ENCODE peak calls at places on chromosomes 1 and 21, in four cellular contexts. A is IMR-90, E is H1, Q is mesendoderm. B is an unnamed sample.

GRCh38 chr1:176802316-176802715 is 339.3 kb downstream of the PAPPA2 start:
- DNase-seq in A (no peak), E (no peak), Q (no peak), B (no peak)

GRCh38 chr1:160058087-160058486 is 11.9 kb downstream of the KCNJ10 start:
- DNase-seq in E (no peak), Q (peak), A (no peak), B (no peak)

GRCh38 chr1:29655945-29656866 is 419.9 kb downstream of the PTPRU start:
- DNase-seq in E (no peak), A (peak), Q (peak), B (peak)

GRCh38 chr1:237281481-237281880 is 239.5 kb downstream of the RYR2 start:
- DNase-seq in A (no peak), E (no peak), Q (no peak), B (no peak)

GRCh38 chr1:198741744-198742143 is 102.9 kb downstream of the PTPRC start:
- DNase-seq in E (no peak), Q (peak), A (peak), B (peak)

GRCh38 chr1:209411491-209411929 is 172.0 kb upstream of the CAMK1G start:
- DNase-seq in Q (no peak), E (no peak), A (peak), B (no peak)

GRCh38 chr1:201164645-201165044 is 10.4 kb upstream of the TMEM9 start:
- DNase-seq in Q (no peak), A (no peak), E (no peak), B (no peak)

GRCh38 chr1:203149188-203149840 is 21.8 kb downstream of the ADORA1 start:
- DNase-seq in Q (peak), E (no peak), A (no peak), B (no peak)

GRCh38 chr21:29075706-29076447 is 2.4 kb upstream of the CCT8 start:
- DNase-seq in E (no peak), Q (no peak), A (peak), B (no peak)

GRCh38 chr1:227697321-227697864 is 37.7 kb downstream of the JMJD4 start:
- DNase-seq in E (no peak), A (no peak), Q (no peak), B (no peak)

GRCh38 chr1:203197625-203198024 is 11.1 kb upstream of the CHI3L1 start:
- DNase-seq in A (peak), E (no peak), Q (peak), B (no peak)

DNA sequence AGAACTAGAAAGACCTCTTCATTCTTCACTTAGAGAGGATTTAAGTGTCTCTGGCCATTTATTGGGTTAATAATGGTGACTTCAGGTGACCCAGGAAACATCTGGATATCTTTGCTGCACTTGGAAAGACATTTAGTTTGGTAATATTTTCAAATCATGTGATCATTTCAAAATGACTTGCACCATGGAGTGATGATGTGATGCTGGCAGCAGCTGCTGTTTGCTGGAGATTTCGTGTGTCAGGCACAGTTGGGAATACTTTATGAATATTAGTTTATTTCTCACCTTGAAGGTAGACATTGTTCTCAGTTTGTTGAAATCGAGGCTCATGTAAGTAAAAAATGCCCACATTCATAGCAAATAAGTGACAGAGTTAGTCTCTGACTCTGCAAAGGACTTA is 236.0 kb downstream of the DISC1 start:
- DNase-seq in A (no peak), Q (no peak), E (no peak), B (no peak)
- H4K5ac ChIP-seq in A (no peak), Q (no peak), E (no peak), B (no peak)

DNA sequence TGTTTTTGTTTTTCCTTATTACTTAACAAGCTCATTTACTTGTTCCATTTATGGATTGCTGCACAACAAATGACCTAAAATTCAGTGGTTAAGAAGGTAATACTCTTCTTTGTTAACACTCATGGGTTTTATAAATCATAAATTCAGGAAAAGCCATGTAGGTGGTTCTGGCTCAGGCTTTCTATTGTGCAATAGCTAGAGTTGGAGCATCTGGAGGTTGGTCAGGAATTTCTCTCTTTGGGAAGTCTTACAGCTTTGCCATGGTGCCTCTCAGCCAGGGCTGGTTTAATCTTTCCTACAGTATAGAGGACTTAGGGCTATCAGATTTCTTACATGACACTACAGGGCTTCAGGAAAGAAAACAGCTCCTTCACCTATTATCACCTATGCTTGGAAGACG is 1677.1 kb downstream of the KCNT2 start:
- DNase-seq in Q (no peak), E (no peak), A (peak), B (no peak)
- H4K5ac ChIP-seq in Q (no peak), E (no peak), A (no peak), B (no peak)

DNA sequence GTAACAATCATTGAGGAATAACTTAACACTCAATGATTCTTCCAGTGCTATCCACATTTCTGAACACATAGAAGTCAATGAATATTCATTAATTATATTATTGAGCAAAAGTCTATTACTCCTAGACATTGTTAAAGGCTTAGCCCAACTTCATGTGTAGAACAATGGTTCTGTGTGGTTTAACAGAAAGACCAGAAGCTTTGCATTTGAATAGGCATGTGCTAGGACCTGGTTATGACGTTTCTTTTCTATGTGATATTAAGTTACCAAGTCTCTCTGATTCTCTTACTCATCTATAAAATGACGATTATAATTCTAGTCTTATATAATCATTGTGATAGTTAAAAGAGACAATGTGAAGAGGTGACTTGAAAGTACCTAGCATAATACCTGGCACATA is 5.2 kb downstream of the NTMT2 start:
- DNase-seq in A (no peak), Q (no peak), E (no peak), B (no peak)
- H4K5ac ChIP-seq in A (no peak), Q (no peak), E (no peak), B (no peak)

GRCh38 chr1:233022246-233022645 is 71.8 kb downstream of the NTPCR start:
- DNase-seq in E (no peak), A (no peak), Q (no peak), B (no peak)
- H4K5ac ChIP-seq in E (no peak), A (peak), Q (no peak), B (no peak)

GRCh38 chr21:37870229-37870628 is 46.0 kb downstream of the KCNJ6 start:
- DNase-seq in Q (no peak), E (no peak), A (no peak), B (no peak)

GRCh38 chr21:37871121-37871862 is 45.0 kb downstream of the KCNJ6 start:
- DNase-seq in Q (no peak), E (no peak), A (peak), B (no peak)

GRCh38 chr21:37874481-37874880 is 41.8 kb downstream of the KCNJ6 start:
- DNase-seq in A (no peak), Q (no peak), E (no peak), B (no peak)

GRCh38 chr21:37874904-37875780 is 41.1 kb downstream of the KCNJ6 start:
- DNase-seq in E (no peak), Q (no peak), A (no peak), B (no peak)

GRCh38 chr21:37873655-37874054 is 42.6 kb downstream of the KCNJ6 start:
- DNase-seq in A (peak), E (no peak), Q (peak), B (no peak)
- H4K5ac ChIP-seq in A (no peak), E (no peak), Q (no peak), B (no peak)

GRCh38 chr1:94056996-94057395 is 64.0 kb downstream of the ABCA4 start:
- DNase-seq in Q (no peak), A (no peak), E (no peak), B (no peak)

GRCh38 chr1:94060720-94061119 is 60.2 kb downstream of the ABCA4 start:
- DNase-seq in Q (no peak), A (no peak), E (no peak), B (no peak)

GRCh38 chr1:94056171-94056570 is 64.8 kb downstream of the ABCA4 start:
- DNase-seq in E (no peak), Q (no peak), A (no peak), B (no peak)

GRCh38 chr1:94061513-94062443 is 59.2 kb downstream of the ABCA4 start:
- DNase-seq in Q (peak), A (peak), E (no peak), B (peak)

GRCh38 chr1:94058766-94059165 is 62.2 kb downstream of the ABCA4 start:
- DNase-seq in Q (no peak), A (no peak), E (no peak), B (no peak)
- H4K5ac ChIP-seq in Q (no peak), A (no peak), E (no peak), B (no peak)

GRCh38 chr1:205637854-205638468 is 6.2 kb upstream of the ELK4 start:
- DNase-seq in A (no peak), Q (no peak), E (no peak), B (no peak)
- H4K5ac ChIP-seq in A (no peak), Q (no peak), E (no peak), B (no peak)

GRCh38 chr1:45380125-45380524 is 39.9 kb upstream of the MUTYH start:
- DNase-seq in E (no peak), Q (no peak), A (no peak), B (no peak)

GRCh38 chr1:45378184-45378583 is 37.9 kb upstream of the MUTYH start:
- DNase-seq in E (no peak), Q (no peak), A (no peak), B (no peak)

GRCh38 chr1:45373573-45373972 is 33.3 kb upstream of the MUTYH start:
- DNase-seq in E (no peak), Q (no peak), A (no peak), B (no peak)

GRCh38 chr1:45370575-45370974 is 30.3 kb upstream of the MUTYH start:
- DNase-seq in A (no peak), Q (no peak), E (no peak), B (no peak)

DNA sequence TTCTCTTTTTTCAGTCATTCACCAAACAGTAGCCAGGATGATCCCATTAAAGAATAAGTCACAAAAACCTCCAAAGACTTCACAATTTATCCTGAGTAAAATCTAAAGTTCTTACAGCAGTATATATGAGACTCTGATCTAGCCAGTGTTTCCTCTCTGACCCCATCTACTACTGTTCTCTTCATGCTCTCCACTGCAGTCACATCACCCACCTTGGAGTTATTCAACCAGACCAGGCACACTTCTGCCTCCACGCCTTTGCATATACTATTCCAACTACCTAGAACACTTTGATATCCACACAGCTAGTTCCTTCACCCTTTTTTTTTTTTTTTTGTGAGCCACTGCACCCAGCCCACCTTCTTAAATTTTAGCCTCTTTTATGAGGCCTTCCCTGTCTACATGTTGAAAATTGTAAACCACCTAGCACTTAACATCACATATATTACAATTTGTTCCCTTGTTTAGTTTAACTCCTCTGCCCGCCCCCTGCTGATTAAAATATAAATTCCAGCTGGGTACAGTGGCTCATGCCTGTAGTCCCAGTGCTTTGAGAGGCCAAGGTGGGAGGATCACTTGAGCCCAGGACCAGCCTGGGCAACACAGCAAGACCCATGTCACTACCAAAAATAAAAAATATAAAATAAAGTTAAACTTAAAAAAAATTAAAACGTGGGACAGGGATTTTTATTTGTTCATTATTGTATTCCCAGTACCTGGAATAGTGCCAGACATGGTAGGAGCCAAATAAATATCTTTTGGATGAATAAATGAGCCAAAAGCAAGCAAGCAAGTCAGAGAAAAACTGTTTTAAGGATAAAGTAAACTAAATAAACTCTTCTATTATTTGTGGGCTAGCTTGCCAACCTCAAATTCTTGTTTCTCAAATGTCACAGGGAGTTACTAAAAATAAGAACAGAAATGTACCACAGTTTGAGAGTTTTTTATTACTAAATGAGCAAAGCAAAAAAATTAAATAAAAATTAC is 35.2 kb upstream of the MUTYH start:
- DNase-seq in Q (no peak), A (no peak), E (no peak), B (no peak)
- H4K5ac ChIP-seq in Q (no peak), A (no peak), E (no peak), B (no peak)

B was measured in H9.